ENCODE peak calls at places on chromosomes 16 and 17, in five cellular contexts. W, P, T, Q and X are unnamed samples.

GRCh38 chr17:67390646-67391480 is 13.8 kb downstream of the PITPNC1 start:
- DNase-seq in W (peak), Q (peak), T (peak), P (no peak), X (no peak)

GRCh38 chr16:56628486-56629035 is 3.0 kb downstream of the MT1E start:
- DNase-seq in P (no peak), Q (no peak), T (no peak), W (no peak), X (no peak)

GRCh38 chr17:62597920-62598319 is 29.6 kb upstream of the MRC2 start:
- DNase-seq in Q (no peak), P (no peak), W (no peak), T (no peak), X (no peak)

GRCh38 chr17:65079489-65079900 is 23.0 kb upstream of the GNA13 start:
- DNase-seq in W (no peak), T (no peak), P (no peak), Q (no peak), X (no peak)

GRCh38 chr16:87844374-87844733 is 25.0 kb downstream of the SLC7A5 start:
- DNase-seq in Q (no peak), T (no peak), P (no peak), W (no peak), X (no peak)

GRCh38 chr17:49090885-49091594 is 41.5 kb upstream of the B4GALNT2 start:
- DNase-seq in Q (no peak), T (no peak), P (no peak), W (no peak), X (no peak)

GRCh38 chr16:8735574-8735973 is 61.2 kb downstream of the ABAT start:
- DNase-seq in Q (no peak), W (no peak), T (no peak), P (no peak), X (no peak)

GRCh38 chr16:86517652-86518258 is 7.4 kb downstream of the FOXF1 start:
- DNase-seq in Q (peak), T (peak), W (no peak), P (peak), X (no peak)

GRCh38 chr16:65244811-65245210 is 122.9 kb upstream of the CDH11 start:
- DNase-seq in T (no peak), Q (no peak), P (no peak), W (no peak), X (no peak)

GRCh38 chr17:75125984-75126383 is 5.6 kb downstream of the NT5C start:
- DNase-seq in P (no peak), T (no peak), W (no peak), Q (no peak), X (no peak)

GRCh38 chr17:58351710-58352017 is 337 bp downstream of the SUPT4H1 start:
- DNase-seq in Q (no peak), T (no peak), W (no peak), P (no peak), X (no peak)

GRCh38 chr17:42023524-42024349 is 3.8 kb downstream of the NKIRAS2 start:
- DNase-seq in W (no peak), T (no peak), Q (peak), P (no peak), X (no peak)

GRCh38 chr16:80274576-80275191 is 266.1 kb upstream of the DYNLRB2 start:
- DNase-seq in W (no peak), Q (no peak), P (no peak), T (no peak), X (no peak)